ENCODE peak calls at places on chromosome 3, in ten cellular contexts. U, V, F, M, R, T, G, X, A and P are unnamed samples.

GRCh38 chr3:190302209-190302885 is 19.9 kb downstream of the CLDN1 start:
- DNase-seq in U (no peak), V (no peak), F (no peak), M (no peak), R (no peak), T (no peak), G (no peak), X (no peak), A (no peak), P (no peak)

GRCh38 chr3:165532851-165533250 is 304.4 kb downstream of the BCHE start:
- DNase-seq in U (peak; percentile 45), V (no peak), F (no peak), M (no peak), R (no peak), T (no peak), G (no peak), X (no peak), A (no peak), P (no peak)

GRCh38 chr3:62363275-62363674 is 10.1 kb downstream of the FEZF2 start:
- DNase-seq in U (no peak), V (no peak), F (no peak), M (no peak), R (no peak), T (no peak), G (no peak), X (no peak), A (no peak), P (no peak)

GRCh38 chr3:197487911-197488391 is 67.8 kb downstream of the BDH1 start:
- DNase-seq in U (peak; percentile 90), V (peak; percentile 86), F (no peak), M (peak; percentile 89), R (peak; percentile 82), T (peak; percentile 58), G (no peak), X (no peak), A (no peak), P (peak; percentile 69)

GRCh38 chr3:76495216-76495615 is 544.7 kb upstream of the ROBO2 start:
- DNase-seq in U (no peak), V (no peak), F (no peak), M (peak; percentile 17), R (no peak), T (no peak), G (no peak), X (no peak), A (no peak), P (no peak)

GRCh38 chr3:124318650-124319049 is 326.7 kb upstream of the ROPN1 start:
- DNase-seq in U (no peak), V (no peak), F (no peak), M (no peak), R (no peak), T (no peak), G (no peak), X (peak; percentile 19), A (no peak), P (no peak)

GRCh38 chr3:187954486-187955075 is 199.4 kb upstream of the LPP start:
- DNase-seq in U (peak; percentile 74), V (peak; percentile 17), F (no peak), M (peak; percentile 49), R (peak; percentile 87), T (no peak), G (no peak), X (no peak), A (no peak), P (peak; percentile 23)

GRCh38 chr3:18499256-18499655 is 74.1 kb upstream of the SATB1 start:
- DNase-seq in U (no peak), V (no peak), F (no peak), M (no peak), R (no peak), T (no peak), G (peak; percentile 9), X (peak; percentile 90), A (no peak), P (no peak)

GRCh38 chr3:14343338-14344112 is 58.9 kb upstream of the SLC6A6 start:
- DNase-seq in U (no peak), V (no peak), F (no peak), M (no peak), R (no peak), T (no peak), G (no peak), X (no peak), A (no peak), P (no peak)

GRCh38 chr3:188008582-188009213 is 145.3 kb upstream of the LPP start:
- DNase-seq in U (no peak), V (no peak), F (no peak), M (no peak), R (no peak), T (no peak), G (no peak), X (no peak), A (no peak), P (no peak)

GRCh38 chr3:44019736-44020135 is 221.9 kb upstream of the TOPAZ1 start:
- DNase-seq in U (peak; percentile 31), V (no peak), F (no peak), M (no peak), R (peak; percentile 46), T (no peak), G (no peak), X (no peak), A (no peak), P (no peak)

GRCh38 chr3:149658444-149659172 is 783 bp upstream of the WWTR1 start:
- DNase-seq in U (peak; percentile 87), V (peak; percentile 71), F (no peak), M (peak; percentile 78), R (peak; percentile 89), T (peak; percentile 87), G (no peak), X (no peak), A (peak; percentile 63), P (peak; percentile 65)

GRCh38 chr3:137771401-137772230 is 7.5 kb downstream of the SOX14 start:
- DNase-seq in U (no peak), V (no peak), F (no peak), M (no peak), R (no peak), T (no peak), G (no peak), X (no peak), A (peak; percentile 62), P (no peak)

GRCh38 chr3:33438284-33438668 is 1.9 kb downstream of the UBP1 start:
- DNase-seq in U (peak; percentile 75), V (no peak), F (no peak), M (no peak), R (peak; percentile 63), T (no peak), G (no peak), X (peak; percentile 47), A (no peak), P (no peak)

GRCh38 chr3:5479229-5479799 is 291.8 kb downstream of the EDEM1 start:
- DNase-seq in U (peak; percentile 0), V (no peak), F (no peak), M (peak; percentile 10), R (no peak), T (no peak), G (no peak), X (no peak), A (no peak), P (no peak)

GRCh38 chr3:150062492-150062891 is 91.8 kb upstream of the PFN2 start:
- DNase-seq in U (peak; percentile 88), V (no peak), F (no peak), M (no peak), R (peak; percentile 86), T (no peak), G (no peak), X (no peak), A (no peak), P (no peak)

GRCh38 chr3:160956785-160957184 is 148.4 kb downstream of the B3GALNT1 start:
- DNase-seq in U (peak; percentile 55), V (peak; percentile 10), F (no peak), M (no peak), R (peak; percentile 46), T (no peak), G (no peak), X (peak; percentile 42), A (no peak), P (no peak)

GRCh38 chr3:44130249-44130648 is 111.4 kb upstream of the TOPAZ1 start:
- DNase-seq in U (no peak), V (no peak), F (no peak), M (no peak), R (no peak), T (no peak), G (no peak), X (peak; percentile 59), A (no peak), P (no peak)

GRCh38 chr3:148727242-148727641 is 29.5 kb downstream of the AGTR1 start:
- DNase-seq in U (no peak), V (peak; percentile 63), F (no peak), M (peak; percentile 17), R (peak; percentile 31), T (peak; percentile 9), G (no peak), X (peak; percentile 21), A (peak; percentile 54), P (no peak)

GRCh38 chr3:173135059-173135458 is 6.0 kb downstream of the SPATA16 start:
- DNase-seq in U (no peak), V (no peak), F (no peak), M (peak; percentile 43), R (no peak), T (no peak), G (no peak), X (no peak), A (no peak), P (no peak)

GRCh38 chr3:13160619-13161018 is 87.4 kb upstream of the IQSEC1 start:
- DNase-seq in U (no peak), V (no peak), F (no peak), M (no peak), R (no peak), T (no peak), G (no peak), X (no peak), A (no peak), P (no peak)

GRCh38 chr3:136141891-136142290 is 54.2 kb downstream of the MSL2 start:
- DNase-seq in U (no peak), V (no peak), F (no peak), M (no peak), R (no peak), T (no peak), G (no peak), X (no peak), A (no peak), P (no peak)

GRCh38 chr3:27590437-27591320 is 106.5 kb upstream of the SLC4A7 start:
- DNase-seq in U (peak; percentile 79), V (peak; percentile 40), F (no peak), M (peak; percentile 52), R (peak; percentile 33), T (no peak), G (no peak), X (peak; percentile 4), A (peak; percentile 6), P (no peak)

GRCh38 chr3:132289311-132289710 is 27.9 kb upstream of the ACP3 start:
- DNase-seq in U (no peak), V (no peak), F (no peak), M (peak; percentile 61), R (peak; percentile 63), T (no peak), G (no peak), X (no peak), A (no peak), P (no peak)

GRCh38 chr3:9669277-9669676 is 20.0 kb downstream of the MTMR14 start:
- DNase-seq in U (no peak), V (no peak), F (no peak), M (no peak), R (no peak), T (no peak), G (no peak), X (no peak), A (no peak), P (no peak)

GRCh38 chr3:178345944-178346343 is 190.3 kb upstream of the KCNMB2 start:
- DNase-seq in U (no peak), V (no peak), F (no peak), M (no peak), R (no peak), T (no peak), G (no peak), X (no peak), A (no peak), P (no peak)

GRCh38 chr3:8001712-8002111 is 499.9 kb upstream of the LMCD1 start:
- DNase-seq in U (no peak), V (no peak), F (no peak), M (no peak), R (no peak), T (peak; percentile 45), G (no peak), X (no peak), A (no peak), P (no peak)

GRCh38 chr3:169694117-169694516 is 30.6 kb upstream of the MECOM start:
- DNase-seq in U (peak; percentile 47), V (no peak), F (no peak), M (peak; percentile 3), R (peak; percentile 47), T (no peak), G (no peak), X (no peak), A (no peak), P (no peak)